ENCODE peak calls at places on chromosomes 11 and 22, in ten cellular contexts. M is Peyer's patch; Z is foreskin fibroblast; X is psoas muscle; P is body of pancreas; W is BE2C; E is stimulated activated CD4-positive, alpha-beta T cell treated with anti-CD3 and anti-CD28 coated beads, Interleukin-4, amount 100 ng/mL, for 48 hours; D is transverse colon; H is Calu3; G is DMS153. S is an unnamed sample.

GRCh38 chr11:114197799-114198500 is 98.2 kb upstream of the NNMT start:
- DNase-seq in M (no peak), Z (peak), X (peak), P (peak), W (no peak), E (no peak), D (peak), H (peak), G (no peak), S (peak)

GRCh38 chr22:37485006-37485713 is 1.0 kb downstream of the MFNG start:
- DNase-seq in M (peak), Z (no peak), X (peak), P (no peak), W (no peak), E (peak), D (no peak), H (no peak), G (no peak), S (no peak)

GRCh38 chr11:117828641-117829368 is 4.3 kb upstream of the FXYD2 start:
- DNase-seq in M (peak), Z (no peak), X (peak), P (peak), W (peak), E (peak), D (peak), H (peak), G (no peak), S (peak)

GRCh38 chr11:110971110-110971509 is 258.9 kb upstream of the ARHGAP20 start:
- DNase-seq in M (no peak), Z (peak), X (no peak), P (no peak), W (no peak), E (no peak), D (no peak), H (no peak), G (no peak), S (peak)

GRCh38 chr11:124896821-124897391 is 759 bp downstream of the ROBO4 start:
- DNase-seq in M (no peak), Z (no peak), X (peak), P (no peak), W (no peak), E (no peak), D (no peak), H (no peak), G (no peak), S (no peak)

GRCh38 chr11:129694538-129694937 is 121.1 kb upstream of the TMEM45B start:
- DNase-seq in M (no peak), Z (no peak), X (no peak), P (no peak), W (no peak), E (peak), D (peak), H (peak), G (no peak), S (no peak)

GRCh38 chr11:89177691-89178231 is at the start of gene TYR:
- DNase-seq in M (no peak), Z (no peak), X (peak), P (no peak), W (no peak), E (no peak), D (no peak), H (no peak), G (no peak), S (no peak)

GRCh38 chr22:39318507-39319283 is 728 bp downstream of the RPL3 start:
- DNase-seq in M (peak), Z (no peak), X (peak), P (no peak), W (no peak), E (peak), D (peak), H (no peak), G (no peak), S (no peak)

GRCh38 chr11:112255075-112255739 is 5.5 kb downstream of the PLET1 start:
- DNase-seq in M (no peak), Z (peak), X (no peak), P (no peak), W (no peak), E (no peak), D (no peak), H (peak), G (peak), S (peak)

GRCh38 chr11:104024572-104024971 is 11.9 kb upstream of the DDI1 start:
- DNase-seq in M (no peak), Z (no peak), X (no peak), P (no peak), W (no peak), E (no peak), D (no peak), H (no peak), G (no peak), S (no peak)

GRCh38 chr11:6418958-6419611 is at the start of gene APBB1:
- DNase-seq in M (peak), Z (peak), X (peak), P (peak), W (peak), E (peak), D (peak), H (peak), G (no peak), S (peak)

GRCh38 chr11:68735626-68736025 is 15.7 kb downstream of the TESMIN start:
- DNase-seq in M (no peak), Z (no peak), X (no peak), P (no peak), W (no peak), E (no peak), D (no peak), H (no peak), G (no peak), S (no peak)

GRCh38 chr11:2399488-2400068 is 972 bp upstream of the TSSC4 start:
- DNase-seq in M (no peak), Z (no peak), X (no peak), P (no peak), W (no peak), E (no peak), D (peak), H (peak), G (no peak), S (peak)

GRCh38 chr11:16815047-16815767 is 76.8 kb downstream of the C11orf58 start:
- DNase-seq in M (peak), Z (peak), X (peak), P (peak), W (no peak), E (no peak), D (peak), H (no peak), G (peak), S (peak)

GRCh38 chr11:65169164-65169641 is 830 bp upstream of the SPDYC start:
- DNase-seq in M (peak), Z (peak), X (no peak), P (no peak), W (no peak), E (no peak), D (no peak), H (no peak), G (no peak), S (peak)

GRCh38 chr11:102179366-102179765 is 69.1 kb downstream of the YAP1 start:
- DNase-seq in M (no peak), Z (no peak), X (no peak), P (no peak), W (no peak), E (no peak), D (no peak), H (no peak), G (no peak), S (no peak)

GRCh38 chr11:118310781-118311485 is 6.4 kb downstream of the CD3E start:
- DNase-seq in M (no peak), Z (no peak), X (no peak), P (no peak), W (no peak), E (no peak), D (peak), H (no peak), G (no peak), S (no peak)

GRCh38 chr11:44316388-44317240 is 6.7 kb upstream of the ALX4 start:
- DNase-seq in M (no peak), Z (no peak), X (no peak), P (no peak), W (no peak), E (no peak), D (no peak), H (no peak), G (peak), S (no peak)

GRCh38 chr11:8683115-8683807 is 669 bp downstream of the RPL27A start:
- DNase-seq in M (no peak), Z (no peak), X (no peak), P (no peak), W (no peak), E (no peak), D (no peak), H (peak), G (no peak), S (no peak)

GRCh38 chr22:17939579-17939978 is 84.8 kb downstream of the MICAL3 start:
- DNase-seq in M (no peak), Z (no peak), X (no peak), P (no peak), W (no peak), E (no peak), D (no peak), H (no peak), G (no peak), S (no peak)

GRCh38 chr11:2240834-2241233 is 29.6 kb downstream of the ASCL2 start:
- DNase-seq in M (no peak), Z (no peak), X (no peak), P (no peak), W (no peak), E (no peak), D (no peak), H (no peak), G (no peak), S (no peak)

GRCh38 chr11:8775341-8776133 is 92.9 kb downstream of the RPL27A start:
- DNase-seq in M (no peak), Z (no peak), X (no peak), P (peak), W (no peak), E (no peak), D (no peak), H (no peak), G (no peak), S (no peak)

GRCh38 chr22:37428649-37429586 is 1.6 kb upstream of the ELFN2 start:
- DNase-seq in M (peak), Z (no peak), X (no peak), P (peak), W (peak), E (peak), D (peak), H (peak), G (no peak), S (peak)

GRCh38 chr11:71309181-71309580 is 56.8 kb upstream of the SHANK2 start:
- DNase-seq in M (peak), Z (no peak), X (no peak), P (no peak), W (no peak), E (no peak), D (no peak), H (no peak), G (no peak), S (no peak)

GRCh38 chr11:45146072-45147016 is at the start of gene PRDM11:
- DNase-seq in M (no peak), Z (peak), X (peak), P (peak), W (peak), E (peak), D (peak), H (peak), G (no peak), S (peak)

GRCh38 chr22:20752873-20753272 is 21.0 kb upstream of the SERPIND1 start:
- DNase-seq in M (no peak), Z (no peak), X (no peak), P (no peak), W (no peak), E (no peak), D (no peak), H (no peak), G (no peak), S (no peak)

GRCh38 chr11:71462726-71463125 is 9.7 kb downstream of the NADSYN1 start:
- DNase-seq in M (no peak), Z (no peak), X (peak), P (no peak), W (no peak), E (no peak), D (no peak), H (no peak), G (no peak), S (no peak)

GRCh38 chr11:26017322-26017860 is 314.5 kb upstream of the ANO3 start:
- DNase-seq in M (no peak), Z (no peak), X (no peak), P (no peak), W (no peak), E (no peak), D (no peak), H (no peak), G (no peak), S (no peak)

GRCh38 chr22:16801571-16801970 is 23.6 kb downstream of the XKR3 start:
- DNase-seq in M (no peak), Z (no peak), X (no peak), P (no peak), W (no peak), E (no peak), D (no peak), H (no peak), G (no peak), S (no peak)

GRCh38 chr22:28923826-28924732 is 40.7 kb downstream of the ZNRF3 start:
- DNase-seq in M (peak), Z (no peak), X (peak), P (peak), W (peak), E (no peak), D (peak), H (peak), G (peak), S (no peak)

GRCh38 chr11:13881176-13881680 is 81.3 kb upstream of the SPON1 start:
- DNase-seq in M (no peak), Z (no peak), X (no peak), P (no peak), W (no peak), E (no peak), D (no peak), H (no peak), G (no peak), S (no peak)

GRCh38 chr22:36761553-36762240 is 14.2 kb downstream of the IFT27 start:
- DNase-seq in M (peak), Z (no peak), X (no peak), P (no peak), W (peak), E (no peak), D (no peak), H (no peak), G (no peak), S (no peak)

S was measured in fibroblast of pulmonary artery.